ENCODE peak calls at places on chromosomes 7 and 10, in four cellular contexts. I is IMR-90, Z is NCI-H460, O is B cell. H is an unnamed sample.

GRCh38 chr7:116588641-116589594 is 64.1 kb downstream of the CAV1 start:
- DNase-seq in I (peak; percentile 81), O (no peak), Z (peak; percentile 72), H (peak; percentile 29)

GRCh38 chr7:34902181-34902580 is 135.1 kb downstream of the DPY19L1 start:
- DNase-seq in I (no peak), O (no peak), Z (no peak), H (no peak)

GRCh38 chr7:69598081-69598486 is at the start of gene AUTS2:
- DNase-seq in I (peak; percentile 43), O (peak; percentile 83), Z (peak; percentile 89), H (peak; percentile 96)

GRCh38 chr10:88131561-88132139 is 268.2 kb downstream of the PTEN start:
- DNase-seq in I (no peak), Z (no peak), O (no peak), H (no peak)

GRCh38 chr7:2033586-2034135 is 199.1 kb downstream of the MAD1L1 start:
- DNase-seq in Z (no peak), I (no peak), O (no peak), H (no peak)

GRCh38 chr7:36563706-36564325 is 160.5 kb downstream of the AOAH start:
- DNase-seq in Z (no peak), O (no peak), I (peak; percentile 36), H (no peak)

GRCh38 chr7:131011437-131011752 is 277.4 kb upstream of the KLF14 start:
- DNase-seq in O (no peak), I (no peak), Z (no peak), H (no peak)

GRCh38 chr7:47291461-47292051 is 290.4 kb downstream of the TNS3 start:
- DNase-seq in I (peak; percentile 96), O (no peak), Z (no peak), H (peak; percentile 87)

GRCh38 chr10:103111031-103111917 is 81.8 kb downstream of the NT5C2 start:
- DNase-seq in Z (no peak), I (peak; percentile 44), O (no peak), H (peak; percentile 40)

GRCh38 chr7:125090596-125090995 is 161.0 kb upstream of the POT1 start:
- DNase-seq in Z (no peak), O (no peak), I (no peak), H (no peak)

GRCh38 chr10:1122349-1122748 is 66.2 kb downstream of the WDR37 start:
- DNase-seq in O (no peak), I (no peak), Z (no peak), H (no peak)

GRCh38 chr7:152144557-152145245 is 119.2 kb downstream of the GALNT11 start:
- DNase-seq in I (no peak), O (no peak), Z (no peak), H (no peak)

GRCh38 chr7:73470208-73470607 is 36.6 kb downstream of the FZD9 start:
- DNase-seq in I (no peak), O (no peak), Z (no peak), H (no peak)

GRCh38 chr7:20440472-20441105 is 109.9 kb downstream of the ITGB8 start:
- DNase-seq in Z (peak; percentile 20), O (no peak), I (peak; percentile 62), H (no peak)

GRCh38 chr7:124032369-124033092 is at the start of gene TMEM229A:
- DNase-seq in I (peak; percentile 28), Z (peak; percentile 13), O (no peak), H (peak; percentile 82)

GRCh38 chr7:3683886-3684539 is 383.0 kb downstream of the SDK1 start:
- DNase-seq in I (no peak), O (no peak), Z (no peak), H (no peak)

GRCh38 chr10:71390435-71390820 is 6.3 kb upstream of the CDH23 start:
- DNase-seq in O (no peak), Z (no peak), I (no peak), H (no peak)

GRCh38 chr10:92615515-92615914 is 22.6 kb downstream of the KIF11 start:
- DNase-seq in O (no peak), Z (no peak), I (no peak), H (no peak)

GRCh38 chr10:62040896-62041295 is 139.4 kb downstream of the ARID5B start:
- DNase-seq in Z (no peak), O (no peak), I (no peak), H (no peak)

GRCh38 chr7:6160191-6160623 is 112.2 kb downstream of the CYTH3 start:
- DNase-seq in I (peak; percentile 65), Z (peak; percentile 13), O (no peak), H (peak; percentile 95)

GRCh38 chr10:78934994-78935602 is 133.7 kb upstream of the ZMIZ1 start:
- DNase-seq in I (no peak), O (no peak), Z (no peak), H (no peak)

GRCh38 chr7:27156508-27156898 is at the start of gene HOXA7:
- DNase-seq in Z (no peak), O (no peak), I (peak; percentile 63), H (peak; percentile 83)

GRCh38 chr7:111049971-111050680 is 40.8 kb upstream of the LRRN3 start:
- DNase-seq in O (no peak), Z (no peak), I (no peak), H (no peak)

GRCh38 chr10:27646194-27646593 is 99.4 kb downstream of the MKX start:
- DNase-seq in O (no peak), Z (no peak), I (peak; percentile 68), H (peak; percentile 60)

GRCh38 chr10:93652857-93653256 is 40.5 kb downstream of the PDE6C start:
- DNase-seq in O (no peak), Z (no peak), I (peak; percentile 11), H (peak; percentile 25)

GRCh38 chr10:49071221-49071761 is 44.0 kb downstream of the VSTM4 start:
- DNase-seq in I (peak; percentile 32), O (no peak), Z (no peak), H (no peak)

GRCh38 chr10:122258136-122259074 is 12.7 kb upstream of the BTBD16 start:
- DNase-seq in O (no peak), I (peak; percentile 69), Z (no peak), H (no peak)

GRCh38 chr10:7767209-7767608 is 20.6 kb downstream of the KIN start:
- DNase-seq in I (peak; percentile 97), Z (no peak), O (no peak), H (peak; percentile 14)

GRCh38 chr7:3009086-3009485 is 34.6 kb downstream of the CARD11 start:
- DNase-seq in I (no peak), Z (no peak), O (no peak), H (no peak)

GRCh38 chr7:100478966-100479660 is at the start of gene TSC22D4:
- DNase-seq in I (peak; percentile 92), Z (peak; percentile 82), O (peak; percentile 88), H (peak; percentile 93)

GRCh38 chr10:43249962-43250624 is 16.8 kb downstream of the RASGEF1A start:
- DNase-seq in O (peak; percentile 35), I (no peak), Z (no peak), H (no peak)

GRCh38 chr10:2222631-2223030 is 485.3 kb upstream of the ADARB2 start:
- DNase-seq in O (no peak), Z (no peak), I (no peak), H (no peak)

GRCh38 chr7:801940-802364 is 30.3 kb upstream of the SUN1 start:
- DNase-seq in O (no peak), Z (no peak), I (no peak), H (peak; percentile 61)

GRCh38 chr7:38142736-38143135 is 35.3 kb upstream of the STARD3NL start:
- DNase-seq in Z (no peak), O (no peak), I (no peak), H (no peak)

GRCh38 chr7:36565792-36566356 is 158.4 kb downstream of the AOAH start:
- DNase-seq in I (no peak), O (no peak), Z (no peak), H (no peak)